ENCODE peak calls at places on chromosome 14, in eight cellular contexts. One of them, this sample, is unnamed.

GRCh38 chr14:28765907-28766504 is 581 bp upstream of the FOXG1 start:
- DNase-seq in HFFc6: no peak
- DNase-seq in GM12878: no peak
- DNase-seq in NCI-H1092: peak; percentile 86
- DNase-seq in central memory CD8-positive, alpha-beta T cell: no peak
- DNase-seq in neural progenitor cell: peak; percentile 68
- DNase-seq in neural crest cell: no peak
- DNase-seq in HEK293T: no peak
- DNase-seq in this sample: no peak

GRCh38 chr14:72172597-72172996 is 240.4 kb downstream of the RGS6 start:
- DNase-seq in HFFc6: no peak
- DNase-seq in GM12878: no peak
- DNase-seq in NCI-H1092: no peak
- DNase-seq in central memory CD8-positive, alpha-beta T cell: no peak
- DNase-seq in neural progenitor cell: no peak
- DNase-seq in neural crest cell: no peak
- DNase-seq in HEK293T: no peak
- DNase-seq in this sample: no peak

GRCh38 chr14:96914729-96915128 is 117.5 kb downstream of the VRK1 start:
- DNase-seq in HFFc6: no peak
- DNase-seq in GM12878: no peak
- DNase-seq in NCI-H1092: no peak
- DNase-seq in central memory CD8-positive, alpha-beta T cell: no peak
- DNase-seq in neural progenitor cell: no peak
- DNase-seq in neural crest cell: no peak
- DNase-seq in HEK293T: no peak
- DNase-seq in this sample: no peak

GRCh38 chr14:21525571-21525970 is 575 bp downstream of the SALL2 start:
- DNase-seq in HFFc6: no peak
- DNase-seq in GM12878: no peak
- DNase-seq in NCI-H1092: no peak
- DNase-seq in central memory CD8-positive, alpha-beta T cell: no peak
- DNase-seq in neural progenitor cell: peak; percentile 59
- DNase-seq in neural crest cell: no peak
- DNase-seq in HEK293T: peak; percentile 39
- DNase-seq in this sample: no peak

GRCh38 chr14:105979446-105979845 is 453.1 kb downstream of the TMEM121 start:
- DNase-seq in HFFc6: no peak
- DNase-seq in GM12878: no peak
- DNase-seq in NCI-H1092: no peak
- DNase-seq in central memory CD8-positive, alpha-beta T cell: no peak
- DNase-seq in neural progenitor cell: no peak
- DNase-seq in neural crest cell: no peak
- DNase-seq in HEK293T: no peak
- DNase-seq in this sample: no peak

GRCh38 chr14:50434530-50434929 is 37.8 kb upstream of the CDKL1 start:
- DNase-seq in HFFc6: no peak
- DNase-seq in GM12878: no peak
- DNase-seq in NCI-H1092: no peak
- DNase-seq in central memory CD8-positive, alpha-beta T cell: no peak
- DNase-seq in neural progenitor cell: no peak
- DNase-seq in neural crest cell: no peak
- DNase-seq in HEK293T: no peak
- DNase-seq in this sample: no peak

GRCh38 chr14:74836251-74836957 is 39.5 kb downstream of the PROX2 start:
- DNase-seq in HFFc6: no peak
- DNase-seq in GM12878: no peak
- DNase-seq in NCI-H1092: no peak
- DNase-seq in central memory CD8-positive, alpha-beta T cell: no peak
- DNase-seq in neural progenitor cell: no peak
- DNase-seq in neural crest cell: no peak
- DNase-seq in HEK293T: no peak
- DNase-seq in this sample: no peak

GRCh38 chr14:22265319-22266140 is 323.5 kb downstream of the DAD1 start:
- DNase-seq in HFFc6: no peak
- DNase-seq in GM12878: no peak
- DNase-seq in NCI-H1092: no peak
- DNase-seq in central memory CD8-positive, alpha-beta T cell: no peak
- DNase-seq in neural progenitor cell: peak; percentile 40
- DNase-seq in neural crest cell: no peak
- DNase-seq in HEK293T: no peak
- DNase-seq in this sample: peak; percentile 54

GRCh38 chr14:37078131-37078530 is 94.3 kb downstream of the SLC25A21 start:
- DNase-seq in HFFc6: no peak
- DNase-seq in GM12878: no peak
- DNase-seq in NCI-H1092: no peak
- DNase-seq in central memory CD8-positive, alpha-beta T cell: no peak
- DNase-seq in neural progenitor cell: no peak
- DNase-seq in neural crest cell: no peak
- DNase-seq in HEK293T: no peak
- DNase-seq in this sample: no peak

GRCh38 chr14:105249175-105250007 is 1.1 kb downstream of the BTBD6 start:
- DNase-seq in HFFc6: no peak
- DNase-seq in GM12878: no peak
- DNase-seq in NCI-H1092: no peak
- DNase-seq in central memory CD8-positive, alpha-beta T cell: no peak
- DNase-seq in neural progenitor cell: peak; percentile 52
- DNase-seq in neural crest cell: no peak
- DNase-seq in HEK293T: peak; percentile 35
- DNase-seq in this sample: no peak

GRCh38 chr14:58133739-58134138 is 18.3 kb downstream of the ARMH4 start:
- DNase-seq in HFFc6: peak; percentile 53
- DNase-seq in GM12878: no peak
- DNase-seq in NCI-H1092: no peak
- DNase-seq in central memory CD8-positive, alpha-beta T cell: no peak
- DNase-seq in neural progenitor cell: no peak
- DNase-seq in neural crest cell: no peak
- DNase-seq in HEK293T: no peak
- DNase-seq in this sample: no peak

GRCh38 chr14:31864937-31865855 is 211.9 kb upstream of the ARHGAP5 start:
- DNase-seq in HFFc6: no peak
- DNase-seq in GM12878: no peak
- DNase-seq in NCI-H1092: no peak
- DNase-seq in central memory CD8-positive, alpha-beta T cell: no peak
- DNase-seq in neural progenitor cell: no peak
- DNase-seq in neural crest cell: no peak
- DNase-seq in HEK293T: no peak
- DNase-seq in this sample: no peak

GRCh38 chr14:65422093-65422834 is 9.7 kb downstream of the FUT8 start:
- DNase-seq in HFFc6: no peak
- DNase-seq in GM12878: no peak
- DNase-seq in NCI-H1092: no peak
- DNase-seq in central memory CD8-positive, alpha-beta T cell: no peak
- DNase-seq in neural progenitor cell: no peak
- DNase-seq in neural crest cell: no peak
- DNase-seq in HEK293T: no peak
- DNase-seq in this sample: no peak

GRCh38 chr14:29637406-29637805 is 290.2 kb downstream of the PRKD1 start:
- DNase-seq in HFFc6: peak; percentile 58
- DNase-seq in GM12878: no peak
- DNase-seq in NCI-H1092: peak; percentile 73
- DNase-seq in central memory CD8-positive, alpha-beta T cell: no peak
- DNase-seq in neural progenitor cell: no peak
- DNase-seq in neural crest cell: no peak
- DNase-seq in HEK293T: no peak
- DNase-seq in this sample: peak; percentile 32